ENCODE peak calls at places on chromosomes 6 and 20, in nine cellular contexts. O is RPMI7951, N is iris pigment epithelial cell, I is HTR-8/SVneo, H is fibroblast of pulmonary artery, L is iPS-NIHi11, W is 8988T, F is H54, M is activated T-cell treated with anti-CD3 and anti-CD28 coated beads for 24 hours. B is an unnamed sample.

GRCh38 chr20:17928633-17929311 is 39.8 kb downstream of the SNX5 start:
- DNase-seq in O (no peak), N (no peak), I (no peak), H (no peak), L (peak), W (no peak), F (no peak), M (no peak), B (no peak)

GRCh38 chr6:166834049-166834448 is 122.3 kb downstream of the RNASET2 start:
- DNase-seq in O (no peak), N (no peak), I (no peak), H (no peak), L (no peak), W (no peak), F (no peak), M (no peak), B (no peak)

GRCh38 chr20:9581509-9581908 is 67.1 kb downstream of the LAMP5 start:
- DNase-seq in O (no peak), N (no peak), I (no peak), H (no peak), L (no peak), W (no peak), F (no peak), M (no peak), B (no peak)

GRCh38 chr6:82608365-82608764 is 244.7 kb downstream of the TPBG start:
- DNase-seq in O (no peak), N (no peak), I (no peak), H (no peak), L (no peak), W (no peak), F (no peak), M (no peak), B (no peak)

GRCh38 chr6:161481786-161482516 is 208.1 kb upstream of the AGPAT4 start:
- DNase-seq in O (no peak), N (peak), I (no peak), H (peak), L (no peak), W (no peak), F (no peak), M (no peak), B (no peak)

GRCh38 chr6:45423111-45423900 is 45.6 kb upstream of the SUPT3H start:
- DNase-seq in O (peak), N (no peak), I (no peak), H (no peak), L (peak), W (peak), F (no peak), M (no peak), B (peak)

GRCh38 chr6:5507056-5507722 is 245.9 kb downstream of the FARS2 start:
- DNase-seq in O (no peak), N (no peak), I (no peak), H (no peak), L (no peak), W (no peak), F (no peak), M (no peak), B (no peak)

GRCh38 chr6:167116109-167116837 is 6.6 kb upstream of the CCR6 start:
- DNase-seq in O (no peak), N (no peak), I (no peak), H (peak), L (no peak), W (no peak), F (no peak), M (no peak), B (no peak)

GRCh38 chr6:57075092-57075491 is 14.9 kb upstream of the ZNF451 start:
- DNase-seq in O (no peak), N (peak), I (no peak), H (no peak), L (no peak), W (no peak), F (no peak), M (no peak), B (no peak)

GRCh38 chr6:42482126-42482525 is 30.4 kb upstream of the TRERF1 start:
- DNase-seq in O (no peak), N (peak), I (no peak), H (no peak), L (no peak), W (no peak), F (no peak), M (no peak), B (no peak)

GRCh38 chr6:12345694-12346058 is 55.5 kb downstream of the EDN1 start:
- DNase-seq in O (no peak), N (no peak), I (no peak), H (peak), L (no peak), W (no peak), F (no peak), M (no peak), B (no peak)

GRCh38 chr6:161233986-161234620 is 39.8 kb downstream of the AGPAT4 start:
- DNase-seq in O (peak), N (peak), I (peak), H (peak), L (no peak), W (no peak), F (peak), M (no peak), B (no peak)

GRCh38 chr6:79266051-79266450 is 31.6 kb upstream of the HMGN3 start:
- DNase-seq in O (no peak), N (no peak), I (no peak), H (no peak), L (no peak), W (no peak), F (no peak), M (no peak), B (no peak)

GRCh38 chr6:10720229-10720959 is 2.5 kb upstream of the TMEM14C start:
- DNase-seq in O (no peak), N (peak), I (no peak), H (no peak), L (no peak), W (no peak), F (no peak), M (peak), B (peak)

GRCh38 chr20:47204008-47204745 is 152.3 kb downstream of the ZMYND8 start:
- DNase-seq in O (peak), N (peak), I (no peak), H (peak), L (no peak), W (no peak), F (peak), M (no peak), B (peak)

GRCh38 chr20:47016068-47016664 is 121.5 kb downstream of the EYA2 start:
- DNase-seq in O (no peak), N (no peak), I (peak), H (no peak), L (peak), W (no peak), F (no peak), M (no peak), B (no peak)

GRCh38 chr20:51206032-51206662 is 183.2 kb upstream of the KCNG1 start:
- DNase-seq in O (peak), N (no peak), I (no peak), H (no peak), L (no peak), W (no peak), F (no peak), M (no peak), B (no peak)

GRCh38 chr6:124770131-124770530 is 192.1 kb upstream of the RNF217 start:
- DNase-seq in O (no peak), N (no peak), I (no peak), H (no peak), L (no peak), W (no peak), F (no peak), M (no peak), B (no peak)

GRCh38 chr6:84597238-84597875 is 167.0 kb downstream of the TBX18 start:
- DNase-seq in O (peak), N (peak), I (no peak), H (peak), L (no peak), W (no peak), F (no peak), M (no peak), B (no peak)

GRCh38 chr6:40455686-40456389 is 131.3 kb downstream of the LRFN2 start:
- DNase-seq in O (no peak), N (no peak), I (no peak), H (no peak), L (no peak), W (no peak), F (no peak), M (no peak), B (no peak)

GRCh38 chr6:38495922-38496635 is 143.7 kb downstream of the BTBD9 start:
- DNase-seq in O (no peak), N (no peak), I (no peak), H (no peak), L (no peak), W (no peak), F (no peak), M (peak), B (no peak)

GRCh38 chr6:104326173-104327001 is 533.3 kb downstream of the HACE1 start:
- DNase-seq in O (no peak), N (peak), I (no peak), H (peak), L (no peak), W (no peak), F (no peak), M (no peak), B (no peak)

GRCh38 chr6:163741342-163741741 is 326.8 kb downstream of the QKI start:
- DNase-seq in O (no peak), N (no peak), I (no peak), H (no peak), L (no peak), W (no peak), F (no peak), M (no peak), B (no peak)

GRCh38 chr6:24719125-24719931 is at the start of gene C6orf62:
- DNase-seq in O (peak), N (peak), I (no peak), H (no peak), L (no peak), W (no peak), F (no peak), M (peak), B (no peak)

GRCh38 chr6:163386329-163386910 is 28.1 kb upstream of the QKI start:
- DNase-seq in O (no peak), N (no peak), I (no peak), H (no peak), L (no peak), W (no peak), F (no peak), M (no peak), B (no peak)

GRCh38 chr6:133958782-133959181 is 5.8 kb downstream of the TBPL1 start:
- DNase-seq in O (no peak), N (no peak), I (no peak), H (no peak), L (no peak), W (no peak), F (no peak), M (no peak), B (no peak)

B was measured in HuH-7.5.